ENCODE peak calls at places on chromosomes 4 and X, in five cellular contexts. G, B, T, P and C are unnamed samples.

GRCh38 chr4:39046243-39046642 is 14.0 kb upstream of the TMEM156 start:
- DNase-seq in T (no peak), B (no peak), P (no peak), G (peak; percentile 41), C (no peak)

GRCh38 chr4:121796283-121796682 is 4.8 kb upstream of the EXOSC9 start:
- DNase-seq in T (no peak), B (no peak), P (no peak), G (no peak), C (no peak)

GRCh38 chr4:137387924-137388323 is 144.4 kb downstream of the PCDH18 start:
- DNase-seq in T (no peak), P (no peak), B (no peak), G (no peak), C (no peak)

GRCh38 chrX:57821703-57822375 is 88.4 kb downstream of the ZXDA start:
- DNase-seq in G (peak; percentile 43), B (no peak), P (peak; percentile 13), T (peak; percentile 60), C (peak; percentile 34)

GRCh38 chr4:1516881-1517480 is 110.7 kb upstream of the NKX1-1 start:
- DNase-seq in P (no peak), T (no peak), G (no peak), B (no peak), C (no peak)

GRCh38 chrX:19800821-19801220 is 86.6 kb downstream of the SH3KBP1 start:
- DNase-seq in B (no peak), T (no peak), P (no peak), G (no peak), C (no peak)

GRCh38 chr4:87896020-87896621 is 63.4 kb downstream of the MEPE start:
- DNase-seq in B (peak; percentile 57), G (peak; percentile 52), P (no peak), T (peak; percentile 25), C (peak; percentile 9)

GRCh38 chrX:10929747-10930146 is 181.4 kb upstream of the HCCS start:
- DNase-seq in T (no peak), P (no peak), G (no peak), B (no peak), C (no peak)

GRCh38 chrX:45843518-45843917 is 642.8 kb upstream of the DIPK2B start:
- DNase-seq in G (no peak), P (no peak), B (no peak), T (no peak), C (no peak)

GRCh38 chr4:80058740-80059139 is 14.3 kb downstream of the ANTXR2 start:
- DNase-seq in B (no peak), T (no peak), P (peak; percentile 89), G (no peak), C (no peak)

GRCh38 chrX:40174594-40175415 is 77.0 kb upstream of the BCOR start:
- DNase-seq in B (no peak), P (no peak), G (peak; percentile 22), T (no peak), C (no peak)

GRCh38 chrX:65677954-65678469 is 10.6 kb downstream of the MSN start:
- DNase-seq in G (no peak), B (no peak), T (no peak), P (no peak), C (no peak)

GRCh38 chr4:145583656-145584055 is 35.5 kb upstream of the MMAA start:
- DNase-seq in B (no peak), G (no peak), T (no peak), P (no peak), C (no peak)

GRCh38 chr4:78379040-78379439 is 172.5 kb upstream of the ANXA3 start:
- DNase-seq in B (no peak), G (no peak), P (no peak), T (no peak), C (no peak)

GRCh38 chr4:20287246-20287645 is 35.5 kb downstream of the SLIT2 start:
- DNase-seq in B (no peak), T (no peak), P (no peak), G (no peak), C (no peak)

GRCh38 chrX:133715715-133716114 is 269.7 kb downstream of the GPC3 start:
- DNase-seq in G (no peak), T (no peak), B (no peak), P (no peak), C (no peak)

GRCh38 chr4:121182296-121182695 is 18.2 kb upstream of the TNIP3 start:
- DNase-seq in T (no peak), P (no peak), G (no peak), B (no peak), C (no peak)

GRCh38 chr4:68872442-68873217 is 56.8 kb downstream of the UGT2B10 start:
- DNase-seq in T (no peak), G (peak; percentile 89), P (no peak), B (no peak), C (peak; percentile 7)

GRCh38 chrX:40973619-40974018 is 111.6 kb upstream of the USP9X start:
- DNase-seq in P (no peak), T (no peak), B (no peak), G (no peak), C (no peak)

GRCh38 chr4:16687011-16687410 is 211.4 kb downstream of the LDB2 start:
- DNase-seq in G (no peak), P (no peak), T (no peak), B (no peak), C (no peak)
- TF ChIP-seq SUZ12 in G (no peak), P (no peak), T (no peak), B (no peak), C (no peak)

GRCh38 chr4:61540944-61541343 is 340.8 kb downstream of the ADGRL3 start:
- DNase-seq in T (no peak), P (no peak), B (no peak), G (peak; percentile 66), C (peak; percentile 26)
- TF ChIP-seq SUZ12 in T (no peak), P (no peak), B (no peak), G (no peak), C (no peak)

DNA sequence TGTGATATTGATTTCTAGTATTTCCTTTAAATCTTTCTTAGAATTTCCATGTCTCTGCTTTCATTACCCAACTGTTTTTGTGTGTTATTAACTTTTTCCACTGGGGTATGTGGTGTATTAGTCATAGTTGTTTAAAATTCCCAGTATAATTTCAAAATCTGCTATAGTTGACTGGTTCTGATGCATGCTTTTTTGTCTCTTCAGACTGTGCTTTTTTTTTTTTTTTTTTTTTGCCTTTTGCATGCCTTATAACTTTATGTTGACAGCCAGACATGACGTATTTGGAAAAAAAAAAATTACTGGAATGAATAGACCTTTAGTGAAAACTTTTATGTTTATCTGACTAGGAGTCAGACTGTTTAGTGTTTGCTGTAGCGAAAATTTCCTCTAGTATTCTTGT is 580.4 kb downstream of the ANKRD50 start:
- DNase-seq in T (no peak), P (no peak), G (no peak), B (no peak), C (no peak)
- TF ChIP-seq SUZ12 in T (no peak), P (no peak), G (no peak), B (no peak), C (no peak)

GRCh38 chrX:142804085-142804484 is 221.6 kb upstream of the SPANXN4 start:
- DNase-seq in T (no peak), B (no peak), P (no peak), G (no peak), C (peak; percentile 26)
- TF ChIP-seq SUZ12 in T (no peak), B (no peak), P (no peak), G (no peak), C (no peak)